ENCODE peak calls at places on chromosomes 13 and 19, in six cellular contexts. Z is fibroblast of mammary gland, U is left lung, S is A549, O is fibroblast of lung, Q is endothelial cell. P is an unnamed sample.

GRCh38 chr19:843180-843835 is 2.5 kb downstream of the PRTN3 start:
- DNase-seq in Z (no peak), U (no peak), S (peak), O (no peak), Q (peak), P (no peak)

GRCh38 chr13:49540552-49540951 is 44.8 kb downstream of the PHF11 start:
- DNase-seq in Z (peak), U (no peak), S (no peak), O (peak), Q (no peak), P (peak)

GRCh38 chr19:21704320-21704719 is 63.1 kb downstream of the ZNF100 start:
- DNase-seq in Z (no peak), U (no peak), S (no peak), O (no peak), Q (no peak), P (no peak)

GRCh38 chr19:43774103-43774939 is 6.5 kb downstream of the KCNN4 start:
- DNase-seq in Z (peak), U (no peak), S (no peak), O (peak), Q (peak), P (no peak)

GRCh38 chr13:60094385-60095088 is 69.2 kb downstream of the DIAPH3 start:
- DNase-seq in Z (no peak), U (no peak), S (no peak), O (no peak), Q (no peak), P (no peak)

GRCh38 chr13:110523180-110523579 is 38.3 kb downstream of the RAB20 start:
- DNase-seq in Z (no peak), U (no peak), S (no peak), O (no peak), Q (no peak), P (no peak)

GRCh38 chr13:44679602-44680001 is 103.5 kb upstream of the TSC22D1 start:
- DNase-seq in Z (no peak), U (no peak), S (no peak), O (peak), Q (no peak), P (no peak)

GRCh38 chr19:10237702-10238101 is 6.6 kb upstream of the S1PR2 start:
- DNase-seq in Z (no peak), U (no peak), S (peak), O (no peak), Q (no peak), P (no peak)

GRCh38 chr13:43006893-43007631 is 15.0 kb upstream of the EPSTI1 start:
- DNase-seq in Z (peak), U (no peak), S (no peak), O (peak), Q (no peak), P (no peak)

DNA sequence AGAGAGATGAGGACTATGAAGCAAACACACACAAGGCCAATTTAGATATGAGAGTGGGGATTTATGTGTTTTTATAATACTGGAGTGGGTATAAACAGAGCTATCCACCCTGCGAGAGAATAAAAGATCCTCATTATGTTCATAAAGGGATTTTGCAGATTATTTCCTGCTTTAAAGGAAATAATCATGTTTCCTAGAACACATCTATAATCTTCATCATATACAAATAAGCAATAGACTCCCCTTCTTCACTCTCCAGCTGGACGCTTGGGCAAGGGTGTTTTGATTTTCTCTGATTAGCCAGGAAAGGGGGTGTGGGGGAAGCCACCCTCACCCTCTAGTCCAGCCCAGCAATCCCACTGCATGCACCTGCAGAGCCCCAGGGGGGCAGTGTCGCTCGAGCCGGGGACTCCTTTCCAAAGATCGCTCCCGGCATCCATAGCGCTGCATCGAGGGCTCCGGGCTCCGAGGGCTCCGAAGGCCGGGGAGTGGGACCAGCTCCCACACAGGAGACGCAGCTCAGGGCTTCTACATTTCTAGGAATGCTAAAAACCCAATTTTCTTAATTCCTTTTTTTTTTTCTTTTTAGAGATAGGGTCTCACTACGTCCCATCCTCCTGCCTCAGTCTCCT is 38.6 kb downstream of the LATS2 start:
- DNase-seq in Z (no peak), U (no peak), S (no peak), O (no peak), Q (no peak), P (no peak)
- TF ChIP-seq CTCF in Z (no peak), U (no peak), S (no peak), O (no peak), Q (no peak), P (no peak)

DNA sequence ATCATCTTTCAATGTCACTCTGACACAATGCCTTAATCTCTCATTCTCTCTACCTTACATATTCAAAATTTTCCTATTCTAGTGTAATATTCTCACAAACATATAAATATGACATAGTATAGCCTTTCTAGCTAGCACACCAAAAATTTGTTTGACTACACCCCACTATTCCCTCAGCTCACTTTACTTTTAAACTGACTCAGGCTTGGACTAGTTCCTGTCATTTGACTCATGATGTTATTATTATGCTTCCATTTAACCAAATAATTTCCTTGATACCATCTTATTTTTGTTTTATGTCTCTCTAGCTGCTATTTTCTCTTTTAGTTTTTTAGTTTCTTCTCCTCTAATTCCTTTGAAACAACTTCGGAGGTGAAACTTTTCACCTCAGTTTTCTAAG is 1745.6 kb upstream of the PCDH20 start:
- DNase-seq in Z (peak), U (no peak), S (no peak), O (peak), Q (no peak), P (no peak)
- TF ChIP-seq CTCF in Z (no peak), U (no peak), S (no peak), O (no peak), Q (no peak), P (no peak)

GRCh38 chr13:77918391-77919261 is at the start of gene EDNRB:
- DNase-seq in Z (peak), U (peak), S (no peak), O (peak), Q (peak), P (no peak)
- TF ChIP-seq CTCF in Z (peak), U (no peak), S (no peak), O (no peak), Q (no peak), P (no peak)

GRCh38 chr19:42370068-42370520 is 20.0 kb downstream of the CNFN start:
- DNase-seq in Z (no peak), U (no peak), S (no peak), O (no peak), Q (no peak), P (no peak)
- TF ChIP-seq CTCF in Z (no peak), U (no peak), S (no peak), O (no peak), Q (no peak), P (no peak)

GRCh38 chr19:2045501-2046045 is 5.5 kb downstream of the MKNK2 start:
- DNase-seq in Z (no peak), U (no peak), S (no peak), O (no peak), Q (no peak), P (no peak)

GRCh38 chr19:2042485-2043268 is 8.4 kb downstream of the MKNK2 start:
- DNase-seq in Z (no peak), U (no peak), S (no peak), O (no peak), Q (no peak), P (no peak)

GRCh38 chr19:2043269-2043641 is 7.8 kb downstream of the MKNK2 start:
- DNase-seq in Z (no peak), U (no peak), S (no peak), O (no peak), Q (no peak), P (no peak)

GRCh38 chr19:2044709-2045500 is 6.1 kb downstream of the MKNK2 start:
- DNase-seq in Z (no peak), U (no peak), S (no peak), O (no peak), Q (no peak), P (no peak)

DNA sequence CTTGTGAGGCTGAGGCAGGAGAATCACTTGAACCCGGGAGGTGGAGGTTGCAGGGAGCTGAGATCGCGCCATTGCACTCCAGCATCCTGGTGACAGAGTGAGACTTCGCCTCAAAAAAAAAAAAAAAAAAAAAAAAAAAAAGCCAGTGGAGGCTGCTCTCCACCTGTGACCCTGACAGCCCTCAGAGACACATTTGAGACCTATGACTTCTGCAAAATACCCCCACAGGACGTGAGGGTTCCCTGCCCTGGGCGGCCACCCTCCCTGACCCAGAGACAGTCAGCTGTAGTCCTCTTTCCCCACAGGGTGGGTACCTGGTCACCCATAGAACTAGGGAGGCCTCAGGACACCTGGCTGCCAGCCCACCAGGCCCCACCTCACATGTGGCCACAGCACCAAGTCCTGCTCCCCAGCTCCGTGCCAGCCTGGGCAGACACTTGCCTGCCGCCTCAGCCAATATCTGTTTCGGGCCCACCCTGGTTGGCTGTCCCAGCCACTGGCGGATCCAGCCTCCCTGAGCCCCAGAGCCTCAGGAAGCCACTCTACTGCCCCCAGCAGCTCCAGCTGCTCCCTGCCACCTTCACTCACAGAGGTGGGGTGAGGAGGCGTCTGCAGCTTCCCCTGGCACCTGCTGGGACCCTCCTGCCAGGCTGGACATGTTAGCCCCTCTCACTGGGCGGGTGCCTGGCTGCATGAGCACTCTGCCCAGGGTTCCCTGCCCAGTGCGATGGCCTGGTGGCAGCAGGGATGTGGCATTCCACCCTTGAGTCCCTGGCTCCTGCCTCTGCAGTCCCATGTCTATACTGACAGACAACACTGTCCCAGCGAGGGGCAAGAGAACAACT is 7.0 kb downstream of the MKNK2 start:
- DNase-seq in Z (no peak), U (no peak), S (no peak), O (no peak), Q (no peak), P (no peak)
- TF ChIP-seq CTCF in Z (no peak), U (no peak), S (no peak), O (no peak), Q (no peak), P (no peak)

GRCh38 chr13:21061077-21061945 is at the start of gene LATS2:
- DNase-seq in Z (peak), U (peak), S (peak), O (peak), Q (peak), P (peak)
- TF ChIP-seq CTCF in Z (no peak), U (peak), S (no peak), O (peak), Q (no peak), P (no peak)

P was measured in omental fat pad.